ENCODE peak calls at places on chromosomes 11 and 22, in six cellular contexts. C is stimulated activated CD4-positive, alpha-beta T cell treated with anti-CD3 and anti-CD28 coated beads, Interleukin-4, amount 100 ng/mL, for 48 hours; A is pulmonary artery endothelial cell; U is GM13977; N is HCEC 1CT; F is naive B cell. R is an unnamed sample.

GRCh38 chr22:23704829-23705228 is 14.0 kb downstream of the RGL4 start:
- DNase-seq in U (no peak), F (no peak), A (no peak), C (no peak), N (no peak), R (no peak)

GRCh38 chr22:34297536-34298120 is 377.4 kb upstream of the LARGE1 start:
- DNase-seq in C (no peak), N (no peak), F (no peak), U (no peak), A (no peak), R (no peak)

GRCh38 chr11:59365621-59366020 is 6.9 kb downstream of the OR5AN1 start:
- DNase-seq in U (no peak), C (no peak), F (no peak), A (no peak), N (no peak), R (no peak)

GRCh38 chr11:96017872-96018271 is 94.0 kb upstream of the MTMR2 start:
- DNase-seq in F (no peak), A (no peak), C (no peak), N (no peak), U (no peak), R (no peak)

GRCh38 chr22:26835023-26835422 is 177.6 kb downstream of the MIAT start:
- DNase-seq in A (no peak), C (no peak), U (no peak), N (no peak), F (no peak), R (no peak)

GRCh38 chr22:30251661-30252226 is 5.2 kb upstream of the LIF start:
- DNase-seq in N (peak; percentile 20), C (no peak), A (no peak), U (no peak), F (no peak), R (no peak)

GRCh38 chr11:2592559-2593392 is 107.0 kb downstream of the KCNQ1OT1 start:
- DNase-seq in F (no peak), N (no peak), U (peak; percentile 10), C (no peak), A (no peak), R (peak; percentile 8)

GRCh38 chr22:47210686-47211085 is 448.2 kb downstream of the TBC1D22A start:
- DNase-seq in N (no peak), A (no peak), F (no peak), C (no peak), U (no peak), R (peak; percentile 33)

GRCh38 chr11:86559311-86559945 is 113.0 kb downstream of the ME3 start:
- DNase-seq in N (no peak), F (no peak), C (no peak), U (no peak), A (peak; percentile 75), R (no peak)

GRCh38 chr11:62338218-62338617 is 970 bp downstream of the ASRGL1 start:
- DNase-seq in A (no peak), N (no peak), C (no peak), F (no peak), U (no peak), R (no peak)

GRCh38 chr11:61733120-61733978 is 19.1 kb upstream of the MYRF start:
- DNase-seq in F (peak; percentile 68), N (peak; percentile 67), A (peak; percentile 49), C (peak; percentile 76), U (peak; percentile 96), R (peak; percentile 88)

GRCh38 chr11:69360606-69361005 is 66.7 kb downstream of the MYEOV start:
- DNase-seq in C (no peak), F (no peak), A (no peak), U (no peak), N (no peak), R (no peak)

GRCh38 chr11:12175694-12176241 is 65.4 kb downstream of the MICAL2 start:
- DNase-seq in U (no peak), A (no peak), C (no peak), N (peak; percentile 96), F (no peak), R (peak; percentile 55)

GRCh38 chr11:117918366-117919255 is 10.6 kb downstream of the TMPRSS13 start:
- DNase-seq in F (no peak), N (no peak), C (no peak), U (no peak), A (no peak), R (no peak)

GRCh38 chr11:68040121-68040956 is 1.5 kb downstream of the TCIRG1 start:
- DNase-seq in C (no peak), N (peak; percentile 44), F (peak; percentile 77), U (peak; percentile 90), A (peak; percentile 55), R (peak; percentile 51)

GRCh38 chr22:20752104-20752741 is 21.7 kb upstream of the SERPIND1 start:
- DNase-seq in N (no peak), U (no peak), A (no peak), F (no peak), C (no peak), R (no peak)

GRCh38 chr11:28743101-28743550 is 634.9 kb downstream of the METTL15 start:
- DNase-seq in A (peak; percentile 65), N (no peak), U (no peak), F (no peak), C (no peak), R (no peak)

GRCh38 chr11:76802151-76802550 is 19.0 kb downstream of the TSKU start:
- DNase-seq in N (no peak), A (no peak), F (no peak), C (no peak), U (no peak), R (no peak)

GRCh38 chr11:128365044-128365443 is 222.3 kb downstream of the ETS1 start:
- DNase-seq in N (peak; percentile 54), A (no peak), C (no peak), F (no peak), U (no peak), R (no peak)

GRCh38 chr11:74288161-74288560 is 23.3 kb downstream of the P4HA3 start:
- DNase-seq in F (no peak), N (peak; percentile 91), U (no peak), A (peak; percentile 80), C (no peak), R (no peak)

GRCh38 chr22:18000441-18001039 is 23.8 kb downstream of the MICAL3 start:
- DNase-seq in A (no peak), C (no peak), N (no peak), F (peak; percentile 61), U (peak; percentile 30), R (no peak)

GRCh38 chr11:111361082-111361801 is 17.8 kb downstream of the POU2AF1 start:
- DNase-seq in C (no peak), N (no peak), A (no peak), U (no peak), F (no peak), R (no peak)

GRCh38 chr11:2314525-2315394 is 12.9 kb downstream of the TSPAN32 start:
- DNase-seq in U (no peak), C (no peak), F (no peak), A (no peak), N (peak; percentile 12), R (no peak)

GRCh38 chr11:1149545-1149944 is 8.2 kb upstream of the MUC5AC start:
- DNase-seq in F (no peak), U (no peak), C (no peak), A (no peak), N (no peak), R (no peak)

GRCh38 chr22:33903012-33903411 is 17.3 kb downstream of the LARGE1 start:
- DNase-seq in U (no peak), C (no peak), A (no peak), N (no peak), F (no peak), R (no peak)

GRCh38 chr22:26501996-26502395 is 10.3 kb downstream of the TFIP11 start:
- DNase-seq in C (no peak), U (no peak), N (no peak), A (no peak), F (no peak), R (no peak)

GRCh38 chr11:65210361-65210731 is 28.6 kb downstream of the CAPN1 start:
- DNase-seq in F (no peak), U (no peak), N (no peak), A (no peak), C (no peak), R (no peak)

GRCh38 chr22:43666511-43666910 is 145.6 kb downstream of the EFCAB6 start:
- DNase-seq in N (no peak), A (no peak), U (no peak), F (no peak), C (no peak), R (no peak)

GRCh38 chr11:40388097-40388818 is 1071.2 kb downstream of the LRRC4C start:
- DNase-seq in A (no peak), C (no peak), F (no peak), U (no peak), N (peak; percentile 75), R (no peak)

GRCh38 chr22:29310863-29311339 is 4.5 kb downstream of the GAS2L1 start:
- DNase-seq in A (peak; percentile 93), U (peak; percentile 93), F (peak; percentile 30), C (peak; percentile 75), N (peak; percentile 94), R (peak; percentile 92)

GRCh38 chr11:3137486-3138177 is 27.5 kb downstream of the OSBPL5 start:
- DNase-seq in U (no peak), C (no peak), F (no peak), A (no peak), N (no peak), R (no peak)

GRCh38 chr22:37008365-37008764 is 10.9 kb downstream of the TST start:
- DNase-seq in U (no peak), C (no peak), N (no peak), F (no peak), A (peak; percentile 27), R (no peak)

GRCh38 chr22:30044369-30044768 is 35.9 kb upstream of the HORMAD2 start:
- DNase-seq in U (no peak), A (peak; percentile 71), N (peak; percentile 95), F (no peak), C (no peak), R (no peak)

R was measured in ascending aorta.